ENCODE peak calls at places on chromosomes 6 and 20, in four cellular contexts. L, Y, Q and V are unnamed samples.

GRCh38 chr6:56279346-56280080 is 32.1 kb upstream of the COL21A1 start:
- DNase-seq in L (no peak), Y (no peak), Q (no peak), V (no peak)

GRCh38 chr6:11727356-11727755 is 51.2 kb downstream of the ADTRP start:
- DNase-seq in L (no peak), Y (peak; percentile 41), Q (no peak), V (no peak)

GRCh38 chr6:149252626-149253025 is 64.9 kb upstream of the TAB2 start:
- DNase-seq in L (no peak), Y (no peak), Q (no peak), V (no peak)

GRCh38 chr6:137514418-137514817 is 20.2 kb upstream of the OLIG3 start:
- DNase-seq in L (no peak), Y (no peak), Q (no peak), V (no peak)

GRCh38 chr6:124999105-124999764 is 37.0 kb downstream of the RNF217 start:
- DNase-seq in L (no peak), Y (no peak), Q (no peak), V (no peak)

GRCh38 chr6:137271245-137272183 is 52.3 kb upstream of the IFNGR1 start:
- DNase-seq in L (no peak), Y (peak; percentile 78), Q (peak; percentile 80), V (peak; percentile 50)

GRCh38 chr20:57211949-57212889 is 54.2 kb downstream of the BMP7 start:
- DNase-seq in L (no peak), Y (peak; percentile 67), Q (no peak), V (peak; percentile 40)

GRCh38 chr6:146550911-146551310 is 7.3 kb downstream of the RAB32 start:
- DNase-seq in L (no peak), Y (peak; percentile 81), Q (no peak), V (no peak)

GRCh38 chr6:7646394-7646793 is 56.4 kb downstream of the SNRNP48 start:
- DNase-seq in L (no peak), Y (peak; percentile 7), Q (no peak), V (no peak)

GRCh38 chr6:106105493-106105892 is 19.4 kb downstream of the PRDM1 start:
- DNase-seq in L (no peak), Y (no peak), Q (no peak), V (no peak)

GRCh38 chr6:43890197-43891062 is 120.4 kb downstream of the VEGFA start:
- DNase-seq in L (no peak), Y (no peak), Q (no peak), V (no peak)

GRCh38 chr6:30870546-30870945 is 13.8 kb upstream of the DDR1 start:
- DNase-seq in L (no peak), Y (no peak), Q (no peak), V (no peak)

GRCh38 chr20:48843125-48843806 is 15.5 kb upstream of the PREX1 start:
- DNase-seq in L (no peak), Y (no peak), Q (no peak), V (no peak)

GRCh38 chr6:29975561-29975907 is 33.2 kb downstream of the HLA-A start:
- DNase-seq in L (no peak), Y (no peak), Q (no peak), V (no peak)